ENCODE peak calls at places on chromosomes 1 and 21, in four cellular contexts. J is AG04449; S is effector memory CD8-positive, alpha-beta T cell; X is PC-3. N is an unnamed sample.

GRCh38 chr1:15983275-15983674 is 7.4 kb upstream of the ZBTB17 start:
- DNase-seq in J (no peak), S (no peak), X (no peak), N (no peak)

GRCh38 chr1:119222271-119222670 is 81.8 kb upstream of the WARS2 start:
- DNase-seq in J (no peak), S (no peak), X (no peak), N (no peak)

GRCh38 chr1:4062560-4062959 is 162.5 kb upstream of the C1orf174 start:
- DNase-seq in J (no peak), S (no peak), X (no peak), N (no peak)

GRCh38 chr1:235366286-235366685 is 941 bp upstream of the TBCE start:
- DNase-seq in J (no peak), S (no peak), X (no peak), N (no peak)

GRCh38 chr1:87648720-87649119 is 320.0 kb downstream of the LMO4 start:
- DNase-seq in J (no peak), S (no peak), X (no peak), N (no peak)

GRCh38 chr1:94820918-94821317 is 761 bp downstream of the SLC44A3 start:
- DNase-seq in J (no peak), S (no peak), X (peak; percentile 36), N (no peak)

GRCh38 chr1:2213576-2214505 is 14.3 kb upstream of the SKI start:
- DNase-seq in J (peak; percentile 50), S (no peak), X (no peak), N (no peak)

GRCh38 chr1:228647523-228648444 is 87.5 kb upstream of the RHOU start:
- DNase-seq in J (no peak), S (no peak), X (peak; percentile 87), N (no peak)

GRCh38 chr1:93874025-93874651 is 4.9 kb downstream of the DNTTIP2 start:
- DNase-seq in J (no peak), S (peak; percentile 13), X (peak; percentile 84), N (no peak)

GRCh38 chr21:19853061-19853460 is 1145.1 kb upstream of the NCAM2 start:
- DNase-seq in J (no peak), S (no peak), X (no peak), N (no peak)

GRCh38 chr1:100866041-100866900 is 28.4 kb downstream of the EXTL2 start:
- DNase-seq in J (no peak), S (no peak), X (peak; percentile 59), N (no peak)

GRCh38 chr1:171794085-171794484 is 12.6 kb downstream of the METTL13 start:
- DNase-seq in J (no peak), S (no peak), X (peak; percentile 95), N (no peak)

GRCh38 chr1:178599745-178600144 is 86.8 kb downstream of the TEX35 start:
- DNase-seq in J (no peak), S (no peak), X (no peak), N (no peak)

GRCh38 chr1:89274431-89274857 is 1.8 kb upstream of the GBP5 start:
- DNase-seq in J (no peak), S (no peak), X (peak; percentile 49), N (no peak)

GRCh38 chr1:1539310-1540014 is 962 bp downstream of the TMEM240 start:
- DNase-seq in J (no peak), S (no peak), X (no peak), N (no peak)

N was measured in activated CD8-positive, alpha-beta memory T cell treated with anti-CD3 and anti-CD28 coated beads for 48 hours.